ENCODE peak calls at places on chromosome 18, in ten cellular contexts. A, F, O, B, R, M, G, S, T and N are unnamed samples.

GRCh38 chr18:52345428-52345827 is 5.4 kb downstream of the DCC start:
- DNase-seq in F (no peak), R (no peak), M (no peak), S (no peak), B (no peak), G (no peak), O (no peak), A (no peak), T (no peak), N (no peak)

GRCh38 chr18:55494899-55495298 is 93.1 kb downstream of the TCF4 start:
- DNase-seq in F (no peak), R (no peak), O (no peak), A (no peak), M (no peak), G (no peak), S (no peak), T (no peak), B (no peak), N (no peak)

GRCh38 chr18:8844721-8845148 is 139.4 kb downstream of the MTCL1 start:
- DNase-seq in O (no peak), G (no peak), R (no peak), A (peak), S (no peak), F (no peak), B (no peak), T (no peak), M (no peak), N (peak)

GRCh38 chr18:8982416-8983183 is 119.9 kb upstream of the NDUFV2 start:
- DNase-seq in S (no peak), G (peak), F (no peak), B (no peak), M (no peak), A (peak), O (peak), T (peak), R (peak), N (peak)

GRCh38 chr18:65994294-65994693 is 243.5 kb downstream of the CDH7 start:
- DNase-seq in M (no peak), T (no peak), O (no peak), S (no peak), F (no peak), B (no peak), G (no peak), R (no peak), A (no peak), N (no peak)

GRCh38 chr18:40874233-40874632 is 1080.8 kb upstream of the PIK3C3 start:
- DNase-seq in A (no peak), T (no peak), B (no peak), R (no peak), M (no peak), S (no peak), O (no peak), G (no peak), F (no peak), N (no peak)

GRCh38 chr18:46437019-46437418 is 220.0 kb downstream of the LOXHD1 start:
- DNase-seq in O (no peak), T (no peak), M (no peak), G (no peak), A (no peak), R (no peak), S (no peak), B (no peak), F (no peak), N (no peak)

GRCh38 chr18:34886162-34886561 is 155.1 kb upstream of the MAPRE2 start:
- DNase-seq in B (no peak), O (no peak), S (no peak), G (no peak), T (no peak), R (no peak), A (no peak), F (no peak), M (no peak), N (no peak)

GRCh38 chr18:78912862-78913261 is 66.8 kb upstream of the SALL3 start:
- DNase-seq in A (no peak), F (no peak), O (no peak), R (no peak), M (no peak), S (peak), B (no peak), T (no peak), G (no peak), N (no peak)

GRCh38 chr18:58132595-58133191 is 88.7 kb downstream of the NEDD4L start:
- DNase-seq in F (no peak), M (no peak), S (no peak), O (no peak), G (no peak), R (no peak), T (no peak), B (no peak), A (no peak), N (no peak)

GRCh38 chr18:41690332-41691110 is 264.5 kb upstream of the PIK3C3 start:
- DNase-seq in F (no peak), M (no peak), R (no peak), G (no peak), O (no peak), S (no peak), B (no peak), A (no peak), T (no peak), N (no peak)

GRCh38 chr18:68766433-68766832 is 31.4 kb upstream of the CCDC102B start:
- DNase-seq in O (no peak), S (no peak), G (no peak), T (no peak), A (no peak), M (no peak), R (no peak), F (no peak), B (no peak), N (no peak)

GRCh38 chr18:4399929-4400328 is 55.2 kb downstream of the DLGAP1 start:
- DNase-seq in B (no peak), S (no peak), O (no peak), R (no peak), F (no peak), T (no peak), A (peak), M (no peak), G (no peak), N (no peak)

GRCh38 chr18:36711014-36711725 is 117.6 kb downstream of the TPGS2 start:
- DNase-seq in F (no peak), M (no peak), O (no peak), G (no peak), R (no peak), S (no peak), T (no peak), A (no peak), B (no peak), N (no peak)

GRCh38 chr18:9803698-9804516 is 81.9 kb upstream of the TXNDC2 start:
- DNase-seq in F (no peak), R (peak), B (no peak), O (no peak), A (peak), M (no peak), T (peak), S (peak), G (no peak), N (no peak)

GRCh38 chr18:46623541-46623940 is 33.5 kb downstream of the LOXHD1 start:
- DNase-seq in T (no peak), R (no peak), F (peak), S (no peak), M (no peak), B (no peak), A (no peak), G (no peak), O (no peak), N (no peak)

GRCh38 chr18:45554070-45554767 is 61.1 kb upstream of the SLC14A2 start:
- DNase-seq in S (no peak), O (no peak), R (no peak), A (no peak), M (no peak), G (no peak), F (no peak), B (no peak), T (no peak), N (no peak)

GRCh38 chr18:39105095-39105494 is 1539.5 kb upstream of the CELF4 start:
- DNase-seq in M (no peak), O (no peak), A (no peak), R (no peak), F (no peak), B (no peak), S (no peak), G (no peak), T (peak), N (no peak)

GRCh38 chr18:59272971-59273935 is at the start of gene RAX:
- DNase-seq in O (no peak), A (no peak), M (no peak), S (peak), R (peak), G (peak), B (no peak), T (no peak), F (peak), N (no peak)

GRCh38 chr18:44325903-44326650 is 354.6 kb upstream of the SETBP1 start:
- DNase-seq in F (peak), G (peak), A (peak), R (peak), O (peak), M (no peak), B (no peak), T (peak), S (peak), N (no peak)

GRCh38 chr18:48100168-48100495 is 169.7 kb upstream of the SMAD2 start:
- DNase-seq in O (no peak), B (no peak), T (no peak), S (no peak), A (no peak), F (no peak), G (no peak), M (no peak), R (no peak), N (no peak)

GRCh38 chr18:62828091-62828640 is 112.8 kb downstream of the PHLPP1 start:
- DNase-seq in F (no peak), S (no peak), G (no peak), R (no peak), A (no peak), B (no peak), M (no peak), T (no peak), O (no peak), N (no peak)

GRCh38 chr18:40841473-40841872 is 1113.6 kb upstream of the PIK3C3 start:
- DNase-seq in T (no peak), R (no peak), O (no peak), M (no peak), F (no peak), B (no peak), S (no peak), G (no peak), A (no peak), N (peak)